ENCODE peak calls at places on chromosome 4, in eight cellular contexts. K, W, Y, C, R, O, A and I are unnamed samples.

GRCh38 chr4:144562019-144562740 is 83.8 kb upstream of the HHIP start:
- ATAC-seq in K (no peak), W (peak), Y (no peak), C (peak), R (peak), O (no peak), A (no peak), I (no peak)

GRCh38 chr4:99536148-99536728 is 25.4 kb downstream of the C4orf17 start:
- ATAC-seq in K (no peak), W (peak), Y (no peak), C (no peak), R (no peak), O (no peak), A (no peak), I (no peak)

GRCh38 chr4:4842476-4843441 is 16.7 kb upstream of the MSX1 start:
- ATAC-seq in K (no peak), W (no peak), Y (no peak), C (no peak), R (no peak), O (no peak), A (no peak), I (peak)

GRCh38 chr4:66376396-66376795 is 706.1 kb upstream of the EPHA5 start:
- ATAC-seq in K (no peak), W (no peak), Y (no peak), C (no peak), R (no peak), O (no peak), A (no peak), I (no peak)

GRCh38 chr4:76430519-76431388 is 4.3 kb upstream of the SHROOM3 start:
- ATAC-seq in K (no peak), W (no peak), Y (no peak), C (no peak), R (peak), O (peak), A (no peak), I (no peak)

GRCh38 chr4:55311792-55312490 is 34.1 kb upstream of the SRD5A3 start:
- ATAC-seq in K (no peak), W (no peak), Y (no peak), C (peak), R (no peak), O (no peak), A (no peak), I (no peak)

GRCh38 chr4:165953181-165953580 is 80.1 kb downstream of the TLL1 start:
- ATAC-seq in K (no peak), W (no peak), Y (no peak), C (no peak), R (no peak), O (no peak), A (no peak), I (no peak)

GRCh38 chr4:113623274-113623894 is 138.2 kb downstream of the CAMK2D start:
- ATAC-seq in K (no peak), W (no peak), Y (no peak), C (no peak), R (peak), O (no peak), A (no peak), I (no peak)

GRCh38 chr4:76738081-76738931 is 159.6 kb downstream of the SOWAHB start:
- ATAC-seq in K (no peak), W (no peak), Y (peak), C (peak), R (peak), O (peak), A (peak), I (peak)

GRCh38 chr4:156969136-156969535 is 2.5 kb downstream of the PDGFC start:
- ATAC-seq in K (no peak), W (no peak), Y (no peak), C (no peak), R (no peak), O (no peak), A (no peak), I (no peak)

GRCh38 chr4:76406070-76406469 is 14.9 kb downstream of the CCDC158 start:
- ATAC-seq in K (no peak), W (no peak), Y (no peak), C (no peak), R (no peak), O (no peak), A (no peak), I (no peak)

GRCh38 chr4:186266699-186267467 is 894 bp downstream of the F11 start:
- ATAC-seq in K (no peak), W (peak), Y (no peak), C (peak), R (peak), O (peak), A (no peak), I (no peak)

GRCh38 chr4:158209825-158210807 is at the start of gene TMEM144:
- ATAC-seq in K (peak), W (peak), Y (peak), C (peak), R (peak), O (peak), A (peak), I (peak)

GRCh38 chr4:128782875-128783614 is 26.5 kb upstream of the JADE1 start:
- ATAC-seq in K (no peak), W (no peak), Y (no peak), C (peak), R (no peak), O (peak), A (no peak), I (no peak)